ENCODE peak calls at places on chromosomes 6 and 20, in ten cellular contexts. One of them, this sample, is unnamed.
A peak's percentile ranks its signal among the peaks of the same experiment; 100 is the strongest.

GRCh38 chr6:46940433-46941226 is 18.9 kb upstream of the ADGRF5 start:
- DNase-seq in CD8-positive, alpha-beta memory T cell: no peak
- DNase-seq in H1: no peak
- DNase-seq in uterus: no peak
- DNase-seq in endodermal cell: no peak
- DNase-seq in right lobe of liver: no peak
- DNase-seq in small intestine: no peak
- DNase-seq in fibroblast of lung: no peak
- DNase-seq in left ventricle myocardium inferior: no peak
- DNase-seq in pancreas: no peak
- DNase-seq in this sample: no peak

GRCh38 chr6:50128420-50129005 is 78.8 kb upstream of the DEFB112 start:
- DNase-seq in CD8-positive, alpha-beta memory T cell: no peak
- DNase-seq in H1: no peak
- DNase-seq in uterus: no peak
- DNase-seq in endodermal cell: no peak
- DNase-seq in right lobe of liver: no peak
- DNase-seq in small intestine: no peak
- DNase-seq in fibroblast of lung: peak; percentile 2
- DNase-seq in left ventricle myocardium inferior: no peak
- DNase-seq in pancreas: no peak
- DNase-seq in this sample: no peak

GRCh38 chr6:166512567-166512966 is 73.9 kb downstream of the RAMACL start:
- DNase-seq in CD8-positive, alpha-beta memory T cell: peak; percentile 69
- DNase-seq in H1: no peak
- DNase-seq in uterus: no peak
- DNase-seq in endodermal cell: no peak
- DNase-seq in right lobe of liver: no peak
- DNase-seq in small intestine: peak; percentile 23
- DNase-seq in fibroblast of lung: no peak
- DNase-seq in left ventricle myocardium inferior: no peak
- DNase-seq in pancreas: no peak
- DNase-seq in this sample: peak; percentile 36

GRCh38 chr20:21106171-21106694 is at the start of gene LINC00237:
- DNase-seq in CD8-positive, alpha-beta memory T cell: no peak
- DNase-seq in H1: no peak
- DNase-seq in uterus: no peak
- DNase-seq in endodermal cell: peak; percentile 66
- DNase-seq in right lobe of liver: no peak
- DNase-seq in small intestine: no peak
- DNase-seq in fibroblast of lung: no peak
- DNase-seq in left ventricle myocardium inferior: no peak
- DNase-seq in pancreas: no peak
- DNase-seq in this sample: no peak

GRCh38 chr6:128209771-128210170 is 308.9 kb upstream of the THEMIS start:
- DNase-seq in CD8-positive, alpha-beta memory T cell: no peak
- DNase-seq in H1: no peak
- DNase-seq in uterus: no peak
- DNase-seq in endodermal cell: no peak
- DNase-seq in right lobe of liver: no peak
- DNase-seq in small intestine: no peak
- DNase-seq in fibroblast of lung: peak; percentile 94
- DNase-seq in left ventricle myocardium inferior: no peak
- DNase-seq in pancreas: no peak
- DNase-seq in this sample: no peak

GRCh38 chr6:168314948-168315347 is 4.6 kb downstream of the DACT2 start:
- DNase-seq in CD8-positive, alpha-beta memory T cell: no peak
- DNase-seq in H1: no peak
- DNase-seq in uterus: no peak
- DNase-seq in endodermal cell: peak; percentile 54
- DNase-seq in right lobe of liver: no peak
- DNase-seq in small intestine: no peak
- DNase-seq in fibroblast of lung: peak; percentile 4
- DNase-seq in left ventricle myocardium inferior: no peak
- DNase-seq in pancreas: no peak
- DNase-seq in this sample: no peak

GRCh38 chr20:49320460-49320859 is 42.6 kb upstream of the ZNFX1 start:
- DNase-seq in CD8-positive, alpha-beta memory T cell: no peak
- DNase-seq in H1: peak; percentile 55
- DNase-seq in uterus: no peak
- DNase-seq in endodermal cell: peak; percentile 91
- DNase-seq in right lobe of liver: no peak
- DNase-seq in small intestine: peak; percentile 24
- DNase-seq in fibroblast of lung: peak; percentile 49
- DNase-seq in left ventricle myocardium inferior: no peak
- DNase-seq in pancreas: no peak
- DNase-seq in this sample: no peak

GRCh38 chr6:31559958-31560696 is 12.0 kb upstream of the LTA start:
- DNase-seq in CD8-positive, alpha-beta memory T cell: peak; percentile 64
- DNase-seq in H1: no peak
- DNase-seq in uterus: no peak
- DNase-seq in endodermal cell: no peak
- DNase-seq in right lobe of liver: peak; percentile 75
- DNase-seq in small intestine: peak; percentile 30
- DNase-seq in fibroblast of lung: peak; percentile 64
- DNase-seq in left ventricle myocardium inferior: peak; percentile 63
- DNase-seq in pancreas: peak; percentile 46
- DNase-seq in this sample: no peak

GRCh38 chr6:81589465-81590313 is 162.8 kb downstream of the TENT5A start:
- DNase-seq in CD8-positive, alpha-beta memory T cell: no peak
- DNase-seq in H1: no peak
- DNase-seq in uterus: no peak
- DNase-seq in endodermal cell: peak; percentile 57
- DNase-seq in right lobe of liver: no peak
- DNase-seq in small intestine: no peak
- DNase-seq in fibroblast of lung: no peak
- DNase-seq in left ventricle myocardium inferior: no peak
- DNase-seq in pancreas: no peak
- DNase-seq in this sample: no peak

GRCh38 chr6:71405416-71405815 is 116.8 kb downstream of the OGFRL1 start:
- DNase-seq in CD8-positive, alpha-beta memory T cell: no peak
- DNase-seq in H1: no peak
- DNase-seq in uterus: no peak
- DNase-seq in endodermal cell: no peak
- DNase-seq in right lobe of liver: no peak
- DNase-seq in small intestine: no peak
- DNase-seq in fibroblast of lung: no peak
- DNase-seq in left ventricle myocardium inferior: no peak
- DNase-seq in pancreas: no peak
- DNase-seq in this sample: no peak

GRCh38 chr6:71404967-71405278 is 116.3 kb downstream of the OGFRL1 start:
- DNase-seq in CD8-positive, alpha-beta memory T cell: no peak
- DNase-seq in H1: no peak
- DNase-seq in uterus: no peak
- DNase-seq in endodermal cell: no peak
- DNase-seq in right lobe of liver: no peak
- DNase-seq in small intestine: no peak
- DNase-seq in fibroblast of lung: no peak
- DNase-seq in left ventricle myocardium inferior: no peak
- DNase-seq in pancreas: no peak
- DNase-seq in this sample: no peak

GRCh38 chr6:71402101-71402500 is 113.5 kb downstream of the OGFRL1 start:
- DNase-seq in CD8-positive, alpha-beta memory T cell: no peak
- DNase-seq in H1: no peak
- DNase-seq in uterus: no peak
- DNase-seq in endodermal cell: no peak
- DNase-seq in right lobe of liver: no peak
- DNase-seq in small intestine: no peak
- DNase-seq in fibroblast of lung: no peak
- DNase-seq in left ventricle myocardium inferior: no peak
- DNase-seq in pancreas: no peak
- DNase-seq in this sample: no peak

GRCh38 chr6:71404145-71404966 is 115.7 kb downstream of the OGFRL1 start:
- DNase-seq in CD8-positive, alpha-beta memory T cell: no peak
- DNase-seq in H1: no peak
- DNase-seq in uterus: no peak
- DNase-seq in endodermal cell: no peak
- DNase-seq in right lobe of liver: no peak
- DNase-seq in small intestine: peak; percentile 15
- DNase-seq in fibroblast of lung: peak; percentile 93
- DNase-seq in left ventricle myocardium inferior: no peak
- DNase-seq in pancreas: no peak
- DNase-seq in this sample: no peak

DNA sequence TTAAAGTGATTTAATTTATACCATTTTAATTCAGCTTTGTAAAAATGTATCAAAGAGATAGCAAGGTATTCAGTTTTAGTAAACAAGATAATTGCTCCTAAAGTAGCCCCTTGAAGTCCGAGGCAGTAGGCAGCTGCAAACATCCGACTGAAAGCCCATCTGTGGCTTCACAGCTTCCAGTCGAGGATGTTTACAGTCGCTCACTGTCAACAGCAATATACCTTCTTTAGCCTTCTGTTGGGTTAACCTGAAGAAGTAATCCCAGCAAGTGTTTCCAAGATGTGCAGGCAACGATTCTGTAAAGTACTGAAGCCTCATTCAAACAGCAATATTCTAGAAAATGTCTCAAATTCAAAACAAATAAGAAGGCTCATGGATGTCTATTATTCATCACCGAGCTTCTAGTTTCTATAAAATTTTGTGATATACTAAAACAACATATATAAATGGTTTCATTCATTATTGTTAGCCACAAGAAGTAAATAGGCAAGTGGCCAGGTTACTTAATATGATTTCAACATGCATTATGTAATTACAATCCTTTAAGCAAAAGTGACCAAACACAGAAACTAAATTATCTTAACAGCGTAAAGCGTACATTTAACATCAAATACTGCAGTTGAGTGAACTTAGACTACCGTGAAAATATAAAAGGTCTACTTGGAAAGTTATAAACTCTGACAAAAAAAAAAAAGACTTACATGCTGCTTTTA is 115.0 kb downstream of the OGFRL1 start:
- DNase-seq in CD8-positive, alpha-beta memory T cell: no peak
- DNase-seq in H1: no peak
- DNase-seq in uterus: no peak
- DNase-seq in endodermal cell: peak; percentile 60
- DNase-seq in right lobe of liver: no peak
- DNase-seq in small intestine: no peak
- DNase-seq in fibroblast of lung: no peak
- DNase-seq in left ventricle myocardium inferior: no peak
- DNase-seq in pancreas: no peak
- DNase-seq in this sample: no peak
- H3K27ac ChIP-seq in CD8-positive, alpha-beta memory T cell: no peak overlapping the region
- H3K27ac ChIP-seq in H1: no peak overlapping the region
- H3K27ac ChIP-seq in uterus: no peak overlapping the region
- H3K27ac ChIP-seq in endodermal cell: peak overlapping the region; percentile 94
- H3K27ac ChIP-seq in right lobe of liver: no peak overlapping the region
- H3K27ac ChIP-seq in small intestine: no peak overlapping the region
- H3K27ac ChIP-seq in fibroblast of lung: peak overlapping the region; percentile 69
- H3K27ac ChIP-seq in left ventricle myocardium inferior: peak overlapping the region; percentile 72
- H3K27ac ChIP-seq in pancreas: peak overlapping the region; percentile 27
- H3K27ac ChIP-seq in this sample: no peak overlapping the region

DNA sequence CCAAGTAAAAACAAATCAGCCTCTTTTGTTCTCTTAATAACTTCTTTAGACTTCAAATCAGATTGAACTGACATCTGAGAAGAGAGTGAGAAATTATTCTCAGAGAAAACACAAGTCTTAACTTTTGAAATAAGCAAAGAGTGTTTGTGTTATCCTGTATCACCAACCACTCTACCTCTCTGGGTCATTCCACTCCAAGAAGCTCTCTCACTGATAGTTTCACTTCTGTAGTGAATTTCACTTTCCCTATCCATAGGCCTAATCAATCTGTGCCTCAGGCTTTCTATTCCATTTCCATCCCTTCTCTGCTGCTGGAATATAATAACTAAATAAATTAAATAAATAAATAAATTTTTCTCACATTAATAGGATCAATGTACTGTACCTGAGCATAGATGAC is 235.0 kb downstream of the HTR1B start:
- DNase-seq in CD8-positive, alpha-beta memory T cell: no peak
- DNase-seq in H1: no peak
- DNase-seq in uterus: no peak
- DNase-seq in endodermal cell: no peak
- DNase-seq in right lobe of liver: no peak
- DNase-seq in small intestine: no peak
- DNase-seq in fibroblast of lung: no peak
- DNase-seq in left ventricle myocardium inferior: no peak
- DNase-seq in pancreas: no peak
- DNase-seq in this sample: no peak
- H3K4me3 ChIP-seq in CD8-positive, alpha-beta memory T cell: no peak overlapping the region
- H3K4me3 ChIP-seq in H1: no peak overlapping the region
- H3K4me3 ChIP-seq in uterus: no peak overlapping the region
- H3K4me3 ChIP-seq in endodermal cell: no peak overlapping the region
- H3K4me3 ChIP-seq in right lobe of liver: no peak overlapping the region
- H3K4me3 ChIP-seq in small intestine: no peak overlapping the region
- H3K4me3 ChIP-seq in fibroblast of lung: no peak overlapping the region
- H3K4me3 ChIP-seq in left ventricle myocardium inferior: no peak overlapping the region
- H3K4me3 ChIP-seq in pancreas: no peak overlapping the region
- H3K4me3 ChIP-seq in this sample: no peak overlapping the region

GRCh38 chr6:16706029-16706428 is 55.2 kb downstream of the ATXN1 start:
- DNase-seq in CD8-positive, alpha-beta memory T cell: no peak
- DNase-seq in H1: no peak
- DNase-seq in uterus: no peak
- DNase-seq in endodermal cell: no peak
- DNase-seq in right lobe of liver: no peak
- DNase-seq in small intestine: peak; percentile 47
- DNase-seq in fibroblast of lung: no peak
- DNase-seq in left ventricle myocardium inferior: no peak
- DNase-seq in pancreas: no peak
- DNase-seq in this sample: no peak
- H3K27ac ChIP-seq in CD8-positive, alpha-beta memory T cell: no peak overlapping the region
- H3K27ac ChIP-seq in H1: no peak overlapping the region
- H3K27ac ChIP-seq in uterus: no peak overlapping the region
- H3K27ac ChIP-seq in endodermal cell: no peak overlapping the region
- H3K27ac ChIP-seq in right lobe of liver: no peak overlapping the region
- H3K27ac ChIP-seq in small intestine: no peak overlapping the region
- H3K27ac ChIP-seq in fibroblast of lung: no peak overlapping the region
- H3K27ac ChIP-seq in left ventricle myocardium inferior: no peak overlapping the region
- H3K27ac ChIP-seq in pancreas: no peak overlapping the region
- H3K27ac ChIP-seq in this sample: no peak overlapping the region

GRCh38 chr6:26420607-26421235 is 18.6 kb downstream of the BTN3A1 start:
- DNase-seq in CD8-positive, alpha-beta memory T cell: no peak
- DNase-seq in H1: peak; percentile 66
- DNase-seq in uterus: no peak
- DNase-seq in endodermal cell: peak; percentile 74
- DNase-seq in right lobe of liver: no peak
- DNase-seq in small intestine: no peak
- DNase-seq in fibroblast of lung: peak; percentile 48
- DNase-seq in left ventricle myocardium inferior: no peak
- DNase-seq in pancreas: peak; percentile 37
- DNase-seq in this sample: no peak
- H3K4me3 ChIP-seq in CD8-positive, alpha-beta memory T cell: peak overlapping the region; percentile 81
- H3K4me3 ChIP-seq in H1: peak overlapping the region; percentile 81
- H3K4me3 ChIP-seq in uterus: peak overlapping the region; percentile 69
- H3K4me3 ChIP-seq in endodermal cell: peak overlapping the region; percentile 98
- H3K4me3 ChIP-seq in right lobe of liver: peak overlapping the region; percentile 55
- H3K4me3 ChIP-seq in small intestine: no peak overlapping the region
- H3K4me3 ChIP-seq in fibroblast of lung: peak overlapping the region; percentile 75
- H3K4me3 ChIP-seq in left ventricle myocardium inferior: peak overlapping the region; percentile 90
- H3K4me3 ChIP-seq in pancreas: no peak overlapping the region
- H3K4me3 ChIP-seq in this sample: peak overlapping the region; percentile 90

This sample was measured in effector memory CD4-positive, alpha-beta T cell.